ENCODE peak calls at places on chromosomes 4 and X, in four cellular contexts. A is sigmoid colon, L is gastrocnemius medialis, E is IMR-90. D is an unnamed sample.

GRCh38 chrX:103789004-103789403 is 12.4 kb downstream of the PLP1 start:
- DNase-seq in A (no peak), L (no peak), E (no peak), D (no peak)

GRCh38 chr4:26127851-26128337 is 192.9 kb upstream of the RBPJ start:
- DNase-seq in A (no peak), L (no peak), E (no peak), D (no peak)

GRCh38 chr4:109183851-109184345 is 118.6 kb downstream of the COL25A1 start:
- DNase-seq in A (no peak), L (no peak), E (no peak), D (no peak)

GRCh38 chr4:185587444-185588161 is 52.3 kb upstream of the PDLIM3 start:
- DNase-seq in A (no peak), L (no peak), E (peak; percentile 68), D (no peak)

GRCh38 chr4:1717129-1718094 is 3.7 kb downstream of the TMEM129 start:
- DNase-seq in A (no peak), L (no peak), E (no peak), D (no peak)

GRCh38 chrX:65607070-65607742 is 60.2 kb upstream of the MSN start:
- DNase-seq in A (no peak), L (no peak), E (peak; percentile 42), D (no peak)

GRCh38 chr4:153222790-153223417 is 18.7 kb downstream of the TRIM2 start:
- DNase-seq in A (peak; percentile 78), L (peak; percentile 28), E (peak; percentile 41), D (no peak)

GRCh38 chr4:143721317-143721716 is 20.8 kb upstream of the FREM3 start:
- DNase-seq in A (no peak), L (no peak), E (no peak), D (no peak)

GRCh38 chrX:85052636-85053343 is 49.1 kb downstream of the APOOL start:
- DNase-seq in A (no peak), L (no peak), E (peak; percentile 86), D (no peak)

GRCh38 chrX:142549923-142550322 is 344.8 kb upstream of the MAGEC2 start:
- DNase-seq in A (no peak), L (no peak), E (no peak), D (no peak)

GRCh38 chr4:19429684-19430083 is 822.0 kb upstream of the SLIT2 start:
- DNase-seq in A (no peak), L (no peak), E (no peak), D (no peak)

GRCh38 chrX:29295987-29296680 is 708.9 kb downstream of the IL1RAPL1 start:
- DNase-seq in A (no peak), L (no peak), E (peak; percentile 51), D (no peak)

DNA sequence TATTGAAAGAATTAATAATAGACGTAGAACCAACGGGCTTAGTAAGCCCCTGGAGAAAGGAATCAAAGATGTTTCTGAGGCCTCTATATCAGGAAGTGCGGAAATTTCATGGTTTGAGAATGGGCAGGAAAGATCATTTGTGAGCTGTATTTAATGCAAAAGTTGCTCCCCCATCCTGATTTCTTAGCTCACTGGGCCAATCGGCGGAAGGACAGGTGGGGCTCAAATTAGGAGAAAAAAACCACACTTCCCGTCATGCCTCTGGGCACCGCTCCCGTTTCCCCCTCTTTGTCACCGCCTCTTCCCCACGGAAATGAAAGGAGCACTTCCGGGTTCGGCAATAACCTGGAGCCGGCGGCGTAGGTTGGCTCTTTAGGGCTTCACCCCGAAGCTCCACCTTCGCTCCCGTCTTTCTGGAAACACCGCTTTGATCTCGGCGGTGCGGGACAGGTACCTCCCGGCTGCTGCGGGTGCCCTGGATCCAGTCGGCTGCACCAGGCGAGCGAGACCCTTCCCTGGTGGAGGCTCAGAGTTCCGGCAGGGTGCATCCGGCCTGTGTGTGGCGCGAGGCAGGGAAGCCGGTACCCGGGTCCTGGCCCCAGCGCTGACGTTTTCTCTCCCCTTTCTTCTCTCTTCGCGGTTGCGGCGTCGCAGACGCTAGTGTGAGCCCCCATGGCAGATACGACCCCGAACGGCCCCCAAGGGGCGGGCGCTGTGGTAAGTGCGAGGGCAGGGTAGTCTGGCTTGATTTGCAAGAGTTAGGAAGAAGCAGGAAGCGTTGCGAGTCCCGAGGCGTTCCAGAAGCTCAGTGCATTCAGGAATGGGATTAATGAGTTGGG is at the start of gene TMEM33:
- DNase-seq in A (peak; percentile 94), L (peak; percentile 82), E (peak; percentile 79), D (peak; percentile 18)
- TF ChIP-seq POLR2A in A (peak; percentile 84), L (peak; percentile 87), E (peak; percentile 29), D (no peak)

DNA sequence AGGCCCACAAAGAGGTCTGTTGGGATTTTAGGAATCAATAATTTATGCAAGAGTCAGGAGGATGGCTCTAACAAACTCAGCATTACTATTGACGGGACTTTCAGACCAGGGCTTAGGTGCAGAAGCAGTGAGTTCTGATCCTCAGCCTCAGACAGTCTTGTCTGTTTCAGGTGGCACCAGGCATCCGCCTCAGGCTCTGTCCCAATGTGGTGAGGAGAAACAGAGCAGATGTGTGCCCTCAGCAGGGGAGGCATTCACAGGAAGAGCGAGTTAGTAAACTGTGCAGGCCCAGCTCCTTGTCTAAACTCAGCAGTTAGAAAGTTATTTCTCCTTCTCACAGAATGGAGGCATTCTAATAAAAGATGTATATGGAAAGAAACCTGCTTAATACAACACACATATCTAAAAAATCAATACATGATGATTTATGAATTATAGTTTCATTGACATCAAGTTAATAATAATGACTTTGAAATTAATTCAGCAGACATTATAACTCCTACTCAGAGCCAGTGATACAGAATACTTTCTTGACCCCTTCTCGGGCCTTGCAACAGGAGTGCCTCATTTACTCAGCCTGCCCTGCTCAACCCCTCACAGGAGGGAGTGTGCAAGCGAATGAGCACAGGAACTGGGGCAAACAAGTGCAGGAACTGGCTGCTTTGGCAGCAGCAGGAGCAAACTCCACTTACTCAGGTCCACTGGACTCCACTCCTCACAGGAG is 202.8 kb upstream of the SMIM31 start:
- DNase-seq in A (no peak), L (no peak), E (no peak), D (no peak)
- H3K27ac ChIP-seq in A (no peak overlapping the region), L (no peak overlapping the region), E (no peak overlapping the region), D (no peak overlapping the region)

DNA sequence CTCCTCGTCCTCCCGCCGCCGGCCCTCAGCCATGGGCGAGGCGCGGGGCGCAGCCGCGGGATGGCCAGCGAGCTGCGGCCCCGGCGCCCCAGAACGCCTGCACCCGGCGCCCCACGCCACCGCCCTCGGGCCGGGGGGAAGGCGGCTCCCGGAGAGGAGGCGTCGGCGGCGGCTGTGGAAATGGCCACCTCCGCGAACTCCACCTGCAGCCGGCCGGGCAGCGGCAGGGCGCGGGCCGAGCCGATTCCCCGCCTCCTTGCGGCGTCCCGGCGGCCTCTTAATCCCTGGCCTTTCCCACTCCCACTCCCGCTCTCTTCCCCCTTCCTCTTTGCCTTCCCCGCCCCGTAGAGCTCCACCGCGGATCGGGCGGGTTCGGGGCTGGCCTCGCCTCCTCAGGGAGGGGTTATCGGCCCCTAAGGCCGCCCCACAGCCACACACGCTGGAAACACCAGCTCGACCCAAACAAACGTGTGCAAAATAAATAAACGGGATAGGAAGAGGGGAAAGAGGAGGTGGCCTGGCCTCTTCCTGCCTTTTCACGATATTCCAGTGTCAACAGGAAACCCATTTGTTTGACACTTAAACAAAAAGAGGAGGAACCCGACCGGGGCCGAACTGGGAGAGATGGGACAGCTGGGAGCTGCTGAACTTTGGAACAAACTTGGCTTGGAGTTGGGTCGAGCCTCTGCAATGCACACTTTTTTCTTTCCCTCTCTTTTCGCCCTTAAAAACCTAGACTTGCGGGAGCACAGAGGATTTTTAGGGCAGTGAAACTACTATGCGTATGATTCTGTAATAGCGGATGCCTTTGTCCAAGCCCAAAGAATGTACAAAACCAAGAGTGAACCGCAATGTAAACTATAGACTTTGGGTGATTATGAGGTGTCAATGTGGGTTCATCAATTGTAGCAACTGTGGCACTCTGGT is at the start of gene SH3D19:
- DNase-seq in A (peak; percentile 89), L (peak; percentile 40), E (peak; percentile 19), D (no peak)
- TF ChIP-seq POLR2A in A (peak; percentile 68), L (peak; percentile 38), E (no peak), D (no peak)

GRCh38 chrX:12891167-12891566 is 15.3 kb upstream of the TLR8 start:
- DNase-seq in A (no peak), L (no peak), E (no peak), D (no peak)
- H3K27ac ChIP-seq in A (no peak overlapping the region), L (no peak overlapping the region), E (no peak overlapping the region), D (no peak overlapping the region)

GRCh38 chr4:99943904-99944437 is 2.4 kb downstream of the DNAJB14 start:
- DNase-seq in A (no peak), L (no peak), E (no peak), D (no peak)

GRCh38 chr4:99945718-99946345 is 586 bp downstream of the DNAJB14 start:
- DNase-seq in A (peak; percentile 66), L (no peak), E (peak; percentile 21), D (no peak)

GRCh38 chr4:99947608-99948007 is 1.2 kb upstream of the DNAJB14 start:
- DNase-seq in A (no peak), L (no peak), E (no peak), D (no peak)

GRCh38 chr4:99947190-99947578 is 766 bp upstream of the DNAJB14 start:
- DNase-seq in A (no peak), L (no peak), E (no peak), D (no peak)

DNA sequence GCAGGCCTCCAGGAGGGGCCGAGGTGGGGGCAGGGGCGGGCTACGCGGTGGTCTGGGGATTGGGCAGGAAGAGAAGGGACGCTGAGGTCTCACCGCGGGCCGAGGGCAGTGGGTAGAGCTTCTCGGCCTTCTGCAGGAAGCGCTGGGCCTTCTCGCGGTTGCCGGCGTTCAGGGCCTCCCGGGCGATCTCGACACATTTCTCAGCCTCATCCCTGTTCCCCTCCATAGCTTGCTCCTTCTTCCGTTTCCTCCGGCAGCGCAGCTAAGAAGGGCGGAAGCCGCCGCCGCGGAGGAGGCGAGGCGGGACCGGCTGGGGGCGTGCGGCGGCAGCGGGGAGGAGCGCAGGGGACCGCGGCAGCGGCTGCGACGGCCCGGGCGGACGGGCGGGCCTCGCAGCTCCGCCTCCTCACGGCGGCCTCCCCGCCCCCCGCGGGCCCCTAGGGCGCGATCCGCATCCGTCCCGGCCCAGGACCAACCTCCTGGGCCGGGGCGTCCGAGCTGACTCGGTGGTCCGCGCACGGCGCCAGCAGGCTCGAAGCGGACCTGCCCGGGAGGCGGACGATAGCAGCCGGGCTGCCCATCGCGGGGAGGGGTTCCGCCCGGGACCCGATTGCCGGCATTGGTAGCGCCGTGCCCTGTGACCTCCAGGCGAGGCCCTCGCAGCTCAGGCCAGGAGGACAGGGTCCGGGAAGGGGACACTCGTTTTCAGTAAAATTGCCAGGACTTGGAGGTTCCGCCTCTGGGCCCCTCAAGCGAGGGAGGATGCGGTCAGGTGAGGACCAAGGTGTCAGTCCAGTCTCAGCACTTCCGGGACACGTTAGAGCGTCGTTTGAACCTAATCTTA is at the start of gene DNAJB14:
- DNase-seq in A (peak; percentile 87), L (peak; percentile 27), E (peak; percentile 69), D (peak; percentile 37)
- TF ChIP-seq POLR2A in A (no peak), L (no peak), E (peak; percentile 41), D (peak; percentile 61)

GRCh38 chr4:145012841-145013240 is 85.2 kb downstream of the ANAPC10 start:
- DNase-seq in A (no peak), L (no peak), E (peak; percentile 71), D (no peak)
- H3K27ac ChIP-seq in A (no peak overlapping the region), L (no peak overlapping the region), E (peak overlapping the region; percentile 64), D (no peak overlapping the region)

GRCh38 chrX:154540897-154541535 is 5.6 kb downstream of the G6PD start:
- DNase-seq in A (no peak), L (no peak), E (no peak), D (no peak)
- TF ChIP-seq POLR2A in A (no peak), L (no peak), E (no peak), D (no peak)

GRCh38 chr4:41433361-41433760 is 104.6 kb upstream of the LIMCH1 start:
- DNase-seq in A (no peak), L (no peak), E (no peak), D (no peak)
- H3K27ac ChIP-seq in A (no peak overlapping the region), L (no peak overlapping the region), E (no peak overlapping the region), D (no peak overlapping the region)

D was measured in esophagus squamous epithelium.